ENCODE peak calls at places on chromosomes 4 and X, in ten cellular contexts. L is Peyer's patch, T is IMR-90, M is heart left ventricle, N is lower leg skin, K is body of pancreas, U is A549, H is adrenal gland, Z is K562, W is gastrocnemius medialis. S is an unnamed sample.
A peak's percentile ranks its signal among the peaks of the same experiment; 100 is the strongest.

GRCh38 chrX:73812256-73812655 is 249.3 kb downstream of the CHIC1 start:
- DNase-seq in L (no peak), T (no peak), M (no peak), N (no peak), K (no peak), U (no peak), H (no peak), Z (no peak), W (no peak), S (no peak)

GRCh38 chr4:87144346-87144745 is 76.1 kb downstream of the KLHL8 start:
- DNase-seq in L (no peak), T (no peak), M (no peak), N (no peak), K (no peak), U (no peak), H (no peak), Z (no peak), W (no peak), S (no peak)

GRCh38 chrX:109927663-109928273 is 75.1 kb upstream of the TMEM164 start:
- DNase-seq in L (no peak), T (no peak), M (peak; percentile 16), N (no peak), K (no peak), U (no peak), H (no peak), Z (no peak), W (peak; percentile 48), S (no peak)

GRCh38 chr4:168677063-168677462 is 180.2 kb downstream of the PALLD start:
- DNase-seq in L (no peak), T (no peak), M (no peak), N (no peak), K (no peak), U (no peak), H (no peak), Z (no peak), W (peak; percentile 63), S (no peak)

GRCh38 chr4:12140864-12141263 is 712.2 kb upstream of the HS3ST1 start:
- DNase-seq in L (no peak), T (no peak), M (no peak), N (no peak), K (no peak), U (no peak), H (no peak), Z (no peak), W (no peak), S (no peak)

GRCh38 chr4:105989411-105990242 is 94.4 kb downstream of the NPNT start:
- DNase-seq in L (no peak), T (no peak), M (no peak), N (no peak), K (no peak), U (no peak), H (no peak), Z (no peak), W (no peak), S (no peak)

GRCh38 chrX:9873952-9874351 is 87.7 kb downstream of the SHROOM2 start:
- DNase-seq in L (peak; percentile 60), T (peak; percentile 49), M (no peak), N (no peak), K (peak; percentile 16), U (peak; percentile 44), H (peak; percentile 76), Z (peak; percentile 35), W (no peak), S (peak; percentile 65)

GRCh38 chr4:168942985-168943384 is 67.1 kb downstream of the CBR4 start:
- DNase-seq in L (no peak), T (no peak), M (no peak), N (no peak), K (no peak), U (no peak), H (no peak), Z (peak; percentile 17), W (no peak), S (no peak)

GRCh38 chr4:57094482-57095223 is 15.5 kb downstream of the IGFBP7 start:
- DNase-seq in L (no peak), T (peak; percentile 74), M (no peak), N (no peak), K (no peak), U (no peak), H (no peak), Z (no peak), W (no peak), S (no peak)

GRCh38 chr4:168631241-168632151 is 134.6 kb downstream of the PALLD start:
- DNase-seq in L (peak; percentile 54), T (peak; percentile 55), M (peak; percentile 69), N (peak; percentile 91), K (peak; percentile 49), U (peak; percentile 62), H (no peak), Z (no peak), W (peak; percentile 34), S (peak; percentile 92)

DNA sequence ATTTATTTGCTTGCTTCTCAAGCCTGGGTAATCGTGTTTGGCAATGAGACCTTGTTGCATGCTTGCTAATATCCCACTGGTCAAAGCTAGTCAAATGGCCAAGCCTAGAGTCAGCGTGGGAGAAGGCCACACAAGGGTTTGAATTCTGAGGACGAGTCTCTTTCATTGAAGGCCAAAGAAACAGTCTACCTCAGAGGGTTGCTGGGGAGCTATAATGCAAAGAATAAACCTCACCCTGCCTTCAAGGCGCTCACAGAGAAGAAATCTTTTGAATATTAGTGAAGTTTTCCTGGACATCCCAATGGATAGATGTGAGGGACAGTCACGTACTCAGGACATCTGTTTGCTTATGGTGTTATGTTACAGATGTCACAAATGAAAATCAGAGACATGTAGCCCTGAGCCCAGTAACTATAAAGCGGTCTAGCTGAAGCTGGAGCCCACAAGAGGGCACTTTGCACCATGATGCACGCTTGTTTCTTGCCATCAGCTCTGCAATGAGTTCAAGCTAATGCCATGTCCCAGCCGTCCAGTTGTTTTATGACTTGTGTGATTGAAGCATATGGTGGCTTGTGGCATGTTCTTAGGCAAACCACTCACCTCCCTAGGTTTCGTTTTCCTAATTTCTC is 1.1 kb upstream of the TLR3 start:
- DNase-seq in L (peak; percentile 86), T (peak; percentile 19), M (peak; percentile 55), N (peak; percentile 89), K (peak; percentile 79), U (no peak), H (peak; percentile 84), Z (peak; percentile 18), W (peak; percentile 31), S (peak; percentile 89)
- H3K4me3 ChIP-seq in L (peak overlapping the region; percentile 63), T (no peak overlapping the region), M (peak overlapping the region; percentile 58), N (no peak overlapping the region), K (no peak overlapping the region), U (peak overlapping the region; percentile 44), H (peak overlapping the region; percentile 58), Z (no peak overlapping the region), W (peak overlapping the region; percentile 57), S (peak overlapping the region; percentile 59)

GRCh38 chr4:139266208-139266582 is 13.8 kb downstream of the MGARP start:
- DNase-seq in L (no peak), T (no peak), M (no peak), N (no peak), K (no peak), U (no peak), H (no peak), Z (no peak), W (no peak), S (no peak)

GRCh38 chr4:139265654-139266053 is 14.4 kb downstream of the MGARP start:
- DNase-seq in L (no peak), T (no peak), M (no peak), N (no peak), K (no peak), U (no peak), H (no peak), Z (no peak), W (no peak), S (no peak)

GRCh38 chr4:139267301-139267700 is 12.7 kb downstream of the MGARP start:
- DNase-seq in L (no peak), T (no peak), M (no peak), N (no peak), K (no peak), U (no peak), H (no peak), Z (no peak), W (no peak), S (no peak)

GRCh38 chr4:139266583-139267257 is 13.3 kb downstream of the MGARP start:
- DNase-seq in L (peak; percentile 94), T (peak; percentile 86), M (peak; percentile 68), N (peak; percentile 91), K (peak; percentile 34), U (peak; percentile 64), H (peak; percentile 94), Z (peak; percentile 92), W (peak; percentile 39), S (no peak)
- TF ChIP-seq POLR2A in L (no peak), T (no peak), M (no peak), N (no peak), K (no peak), U (no peak), H (no peak), Z (no peak), W (no peak), S (no peak)

GRCh38 chr4:78154972-78155371 is 97.8 kb downstream of the FRAS1 start:
- DNase-seq in L (no peak), T (no peak), M (no peak), N (no peak), K (no peak), U (no peak), H (no peak), Z (no peak), W (no peak), S (no peak)

GRCh38 chr4:78156520-78156919 is 99.4 kb downstream of the FRAS1 start:
- DNase-seq in L (no peak), T (no peak), M (no peak), N (no peak), K (no peak), U (no peak), H (no peak), Z (no peak), W (no peak), S (no peak)

GRCh38 chr4:78150465-78150864 is 93.3 kb downstream of the FRAS1 start:
- DNase-seq in L (no peak), T (no peak), M (no peak), N (no peak), K (no peak), U (no peak), H (no peak), Z (no peak), W (no peak), S (no peak)

GRCh38 chr4:78152795-78153194 is 95.7 kb downstream of the FRAS1 start:
- DNase-seq in L (no peak), T (no peak), M (no peak), N (no peak), K (no peak), U (no peak), H (no peak), Z (no peak), W (no peak), S (no peak)

DNA sequence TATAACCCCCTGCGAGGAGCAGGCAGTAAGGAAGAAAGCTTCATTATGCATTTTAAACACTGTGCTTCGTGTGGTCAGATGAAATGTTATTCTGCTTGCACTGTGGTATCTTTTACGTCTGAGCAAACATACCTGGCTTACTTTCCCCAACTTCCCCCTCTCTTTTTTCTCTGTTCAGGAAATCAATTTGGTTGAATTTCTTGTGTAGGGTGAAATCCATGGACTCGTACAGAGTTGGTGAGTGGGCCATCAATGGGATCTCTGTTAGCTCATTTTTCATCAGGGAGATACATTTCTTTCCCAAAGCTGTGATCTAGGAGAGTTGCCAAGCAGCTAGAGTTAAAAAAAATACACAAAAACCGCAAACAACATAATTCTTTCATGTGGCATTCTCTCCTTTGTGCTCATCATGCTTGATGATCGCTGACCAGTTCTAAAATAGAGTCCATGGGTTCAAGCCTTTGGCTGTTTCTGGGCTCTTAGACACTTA is 98.5 kb downstream of the FRAS1 start:
- DNase-seq in L (no peak), T (no peak), M (no peak), N (no peak), K (no peak), U (no peak), H (no peak), Z (no peak), W (no peak), S (no peak)
- H3K4me3 ChIP-seq in L (no peak overlapping the region), T (no peak overlapping the region), M (no peak overlapping the region), N (no peak overlapping the region), K (no peak overlapping the region), U (no peak overlapping the region), H (no peak overlapping the region), Z (no peak overlapping the region), W (no peak overlapping the region), S (no peak overlapping the region)

GRCh38 chr4:152643153-152644035 is 36.4 kb downstream of the TMEM154 start:
- DNase-seq in L (peak; percentile 82), T (no peak), M (peak; percentile 21), N (no peak), K (no peak), U (no peak), H (no peak), Z (peak; percentile 3), W (no peak), S (no peak)
- TF ChIP-seq POLR2A in L (no peak), T (no peak), M (no peak), N (no peak), K (no peak), U (no peak), H (no peak), Z (no peak), W (no peak), S (no peak)